ENCODE peak calls at places on chromosome 3, in four cellular contexts. W is uterus, T is body of pancreas, S is dorsolateral prefrontal cortex. B is an unnamed sample.

GRCh38 chr3:10666621-10667020 is 149.4 kb upstream of the SLC6A11 start:
- DNase-seq in W (peak; percentile 78), T (no peak), S (peak; percentile 77), B (no peak)

GRCh38 chr3:189534546-189534945 is 96.6 kb upstream of the TP63 start:
- DNase-seq in W (no peak), T (no peak), S (no peak), B (no peak)

GRCh38 chr3:133023301-133023830 is 14.8 kb upstream of the TMEM108 start:
- DNase-seq in W (no peak), T (peak; percentile 5), S (no peak), B (no peak)

GRCh38 chr3:54557538-54558419 is 370.1 kb downstream of the LRTM1 start:
- DNase-seq in W (no peak), T (no peak), S (no peak), B (no peak)

GRCh38 chr3:42780892-42781700 is 8.0 kb upstream of the CCDC13 start:
- DNase-seq in W (no peak), T (no peak), S (no peak), B (no peak)

GRCh38 chr3:30286007-30286669 is 320.3 kb upstream of the TGFBR2 start:
- DNase-seq in W (peak; percentile 75), T (peak; percentile 87), S (peak; percentile 56), B (peak; percentile 79)

GRCh38 chr3:69791919-69792399 is 52.7 kb downstream of the MITF start:
- DNase-seq in W (no peak), T (no peak), S (no peak), B (no peak)

GRCh38 chr3:189773056-189773455 is 141.9 kb downstream of the TP63 start:
- DNase-seq in W (no peak), T (no peak), S (no peak), B (no peak)

GRCh38 chr3:146078031-146078430 is 83.0 kb downstream of the PLOD2 start:
- DNase-seq in W (no peak), T (no peak), S (no peak), B (no peak)

GRCh38 chr3:47444103-47444502 is 31.6 kb downstream of the SCAP start:
- DNase-seq in W (no peak), T (no peak), S (no peak), B (no peak)

GRCh38 chr3:68017069-68017468 is 362.7 kb upstream of the SUCLG2 start:
- DNase-seq in W (no peak), T (no peak), S (no peak), B (no peak)

GRCh38 chr3:77707271-77707670 is 667.4 kb downstream of the ROBO2 start:
- DNase-seq in W (no peak), T (no peak), S (no peak), B (no peak)

GRCh38 chr3:134426660-134427181 is 52.5 kb upstream of the AMOTL2 start:
- DNase-seq in W (no peak), T (no peak), S (no peak), B (no peak)

GRCh38 chr3:141933421-141934300 is 57.2 kb downstream of the ATP1B3 start:
- DNase-seq in W (no peak), T (no peak), S (no peak), B (no peak)

GRCh38 chr3:60585918-60586317 is 665.3 kb downstream of the FHIT start:
- DNase-seq in W (no peak), T (no peak), S (no peak), B (no peak)

GRCh38 chr3:162211470-162211869 is 714.9 kb downstream of the OTOL1 start:
- DNase-seq in W (no peak), T (no peak), S (no peak), B (no peak)

GRCh38 chr3:184250167-184250828 is 826 bp downstream of the EEF1AKMT4 start:
- DNase-seq in W (peak; percentile 75), T (peak; percentile 96), S (peak; percentile 85), B (no peak)

GRCh38 chr3:186843039-186843432 is 526 bp downstream of the ADIPOQ start:
- DNase-seq in W (no peak), T (no peak), S (no peak), B (no peak)

GRCh38 chr3:119580148-119580760 is 962 bp downstream of the ADPRH start:
- DNase-seq in W (peak; percentile 29), T (peak; percentile 38), S (no peak), B (no peak)

GRCh38 chr3:101085752-101086151 is 92.5 kb upstream of the ABI3BP start:
- DNase-seq in W (no peak), T (no peak), S (no peak), B (no peak)

GRCh38 chr3:101829878-101830277 is 19.4 kb upstream of the NFKBIZ start:
- DNase-seq in W (no peak), T (no peak), S (no peak), B (no peak)

GRCh38 chr3:192566706-192567290 is 160.5 kb downstream of the FGF12 start:
- DNase-seq in W (peak; percentile 52), T (peak; percentile 87), S (peak; percentile 86), B (no peak)

GRCh38 chr3:31921833-31922232 is 59.2 kb downstream of the OSBPL10 start:
- DNase-seq in W (no peak), T (no peak), S (no peak), B (no peak)

GRCh38 chr3:31918179-31919165 is 62.6 kb downstream of the OSBPL10 start:
- DNase-seq in W (no peak), T (no peak), S (no peak), B (no peak)

GRCh38 chr3:31920310-31920709 is 60.8 kb downstream of the OSBPL10 start:
- DNase-seq in W (no peak), T (no peak), S (no peak), B (no peak)

GRCh38 chr3:31919528-31919927 is 61.5 kb downstream of the OSBPL10 start:
- DNase-seq in W (no peak), T (no peak), S (no peak), B (no peak)

DNA sequence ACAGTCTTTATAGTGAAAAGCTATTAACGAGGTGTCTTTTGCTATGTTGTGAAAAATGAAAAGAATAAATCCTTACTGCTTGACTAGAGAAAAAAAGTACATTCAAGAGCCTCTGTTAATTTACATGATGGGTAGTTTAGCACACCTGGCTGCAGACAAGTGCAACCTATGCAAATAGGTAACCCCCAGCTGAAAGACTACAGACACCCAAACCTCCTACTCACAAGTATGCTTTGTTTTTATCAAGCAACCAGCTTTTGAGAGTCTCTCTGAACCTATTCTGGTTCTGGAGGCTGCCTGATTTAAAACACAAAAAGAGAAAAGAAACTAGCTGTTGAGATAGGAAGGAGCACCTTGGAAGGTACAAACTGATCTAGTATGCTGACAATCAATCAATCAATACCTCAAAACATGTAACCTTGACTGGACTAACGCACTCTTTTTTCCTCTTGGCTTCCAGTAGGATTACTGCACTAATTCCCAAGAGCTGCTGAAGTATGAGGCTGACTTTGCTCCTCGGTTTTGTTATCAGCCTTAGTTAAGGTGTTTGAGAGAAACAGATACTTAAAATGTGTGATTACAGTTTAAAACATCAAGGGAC is 63.7 kb downstream of the OSBPL10 start:
- DNase-seq in W (no peak), T (no peak), S (no peak), B (no peak)
- H3K4me3 ChIP-seq in W (peak overlapping the region; percentile 14), T (no peak overlapping the region), S (no peak overlapping the region), B (peak overlapping the region; percentile 19)

GRCh38 chr3:72587282-72587681 is 261.0 kb downstream of the SHQ1 start:
- DNase-seq in W (no peak), T (no peak), S (no peak), B (no peak)
- TF ChIP-seq CTCF in W (no peak), T (no peak), S (no peak), B (no peak)

DNA sequence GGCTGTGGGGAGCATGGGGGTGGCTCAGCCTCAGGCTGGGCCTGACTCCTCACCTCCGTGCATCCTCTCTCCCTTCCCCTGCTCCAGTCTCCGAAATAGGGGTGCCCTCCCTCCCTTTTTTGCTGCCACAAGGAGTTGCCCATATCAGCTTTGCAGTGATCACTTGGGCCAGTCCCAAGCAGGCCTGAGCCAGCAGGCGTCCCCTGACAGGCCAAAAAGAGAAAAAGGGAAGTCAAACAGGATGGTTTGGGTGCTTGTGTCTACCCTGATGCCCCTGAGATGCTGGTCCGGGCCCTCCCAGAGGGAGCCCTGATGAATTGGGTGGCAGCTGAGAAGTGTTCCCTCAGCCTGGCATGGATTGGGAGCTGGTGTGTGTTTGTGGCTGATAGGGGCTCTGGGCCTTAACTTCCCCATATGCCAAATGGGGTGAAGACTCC is 1.4 kb downstream of the FBLN2 start:
- DNase-seq in W (no peak), T (no peak), S (no peak), B (no peak)
- H3K4me3 ChIP-seq in W (no peak overlapping the region), T (no peak overlapping the region), S (no peak overlapping the region), B (peak overlapping the region; percentile 77)

DNA sequence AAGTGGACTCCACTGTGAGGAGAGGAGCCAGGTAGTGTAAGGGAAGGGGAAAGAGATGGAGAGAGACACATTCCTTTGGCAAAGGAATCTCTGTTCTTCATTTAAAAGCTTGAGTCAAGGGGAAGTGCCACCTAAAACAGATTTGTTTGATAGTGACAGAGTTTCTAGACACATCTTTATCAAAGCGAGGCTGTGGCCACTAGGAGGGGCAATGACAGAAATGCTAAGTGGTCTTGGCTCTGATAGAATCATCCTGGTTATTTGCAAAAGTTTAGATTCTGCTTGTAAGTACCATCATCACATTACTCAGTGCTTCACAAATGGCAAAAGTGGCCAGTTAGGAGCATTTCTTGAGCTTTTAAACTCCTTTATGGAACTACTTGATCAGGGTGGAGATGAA is 261.4 kb downstream of the CNTN3 start:
- DNase-seq in W (no peak), T (no peak), S (no peak), B (no peak)
- TF ChIP-seq CTCF in W (no peak), T (no peak), S (no peak), B (no peak)

GRCh38 chr3:168696119-168696518 is 600.4 kb upstream of the GOLIM4 start:
- DNase-seq in W (no peak), T (no peak), S (no peak), B (no peak)

GRCh38 chr3:168688267-168688666 is 592.5 kb upstream of the GOLIM4 start:
- DNase-seq in W (no peak), T (no peak), S (no peak), B (no peak)

DNA sequence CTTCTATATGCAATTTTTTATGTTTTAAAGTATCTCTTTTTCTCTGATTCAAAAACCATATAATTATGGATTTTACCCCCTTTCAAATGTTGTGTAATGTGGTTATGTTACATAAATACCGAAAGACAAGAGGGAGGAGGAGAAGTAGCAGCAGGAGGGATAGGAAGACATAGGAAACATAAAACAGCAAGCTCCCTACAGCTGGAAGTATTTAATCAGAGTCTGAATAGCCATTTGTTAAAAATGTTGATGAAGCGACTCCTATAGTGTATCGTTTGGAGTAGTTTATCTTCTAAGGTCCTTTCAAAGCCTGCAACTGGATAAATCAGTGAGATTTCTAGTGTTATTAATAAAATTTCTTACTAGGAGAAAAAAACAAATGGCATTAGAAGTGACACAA is 598.1 kb upstream of the GOLIM4 start:
- DNase-seq in W (no peak), T (no peak), S (no peak), B (no peak)
- H3K4me3 ChIP-seq in W (no peak overlapping the region), T (no peak overlapping the region), S (no peak overlapping the region), B (no peak overlapping the region)

GRCh38 chr3:39383913-39384664 is 919 bp downstream of the SLC25A38 start:
- DNase-seq in W (peak; percentile 95), T (peak; percentile 99), S (peak; percentile 95), B (peak; percentile 97)
- TF ChIP-seq CTCF in W (peak; percentile 29), T (peak; percentile 6), S (peak; percentile 17), B (no peak)

GRCh38 chr3:170044795-170045244 is 7.0 kb downstream of the GPR160 start:
- DNase-seq in W (no peak), T (no peak), S (no peak), B (no peak)
- H3K4me3 ChIP-seq in W (no peak overlapping the region), T (no peak overlapping the region), S (no peak overlapping the region), B (no peak overlapping the region)